ENCODE peak calls at places on chromosomes 11 and 22, in six cellular contexts. R is left cardiac atrium, V is nucleus accumbens, Z is activated T-helper 1 cell treated with Interleukin-2 at 50 U/mL for 16 hours, T is NCI-H1694, B is endothelial cell of umbilical vein. A is an unnamed sample.

GRCh38 chr11:34157163-34157562 is 51.7 kb downstream of the NAT10 start:
- DNase-seq in R (no peak), V (no peak), Z (no peak), T (no peak), B (no peak), A (no peak)

GRCh38 chr11:121652982-121653381 is 200.2 kb upstream of the SORL1-AS1 start:
- DNase-seq in R (no peak), V (no peak), Z (no peak), T (no peak), B (peak; percentile 10), A (peak; percentile 46)

GRCh38 chr11:72617080-72617744 is 57.0 kb downstream of the PDE2A start:
- DNase-seq in R (no peak), V (no peak), Z (no peak), T (peak; percentile 56), B (no peak), A (no peak)

GRCh38 chr11:61707574-61707973 is 27.4 kb downstream of the DAGLA start:
- DNase-seq in R (no peak), V (no peak), Z (no peak), T (peak; percentile 40), B (no peak), A (no peak)

GRCh38 chr11:111229604-111230003 is 15.9 kb upstream of the POU2AF2 start:
- DNase-seq in R (no peak), V (no peak), Z (no peak), T (no peak), B (no peak), A (no peak)

GRCh38 chr11:80349986-80350385 is 909.2 kb upstream of the TENM4 start:
- DNase-seq in R (no peak), V (no peak), Z (no peak), T (no peak), B (no peak), A (no peak)

GRCh38 chr11:67298786-67299185 is 4.5 kb upstream of the SSH3 start:
- DNase-seq in R (no peak), V (no peak), Z (no peak), T (no peak), B (no peak), A (no peak)

GRCh38 chr11:130601141-130601540 is 152.7 kb downstream of the ADAMTS15 start:
- DNase-seq in R (peak; percentile 84), V (no peak), Z (no peak), T (no peak), B (no peak), A (peak; percentile 18)

GRCh38 chr11:58575377-58576020 is at the start of gene LPXN:
- DNase-seq in R (no peak), V (no peak), Z (peak; percentile 22), T (no peak), B (peak; percentile 13), A (peak; percentile 50)

GRCh38 chr22:23418159-23418788 is 161.8 kb downstream of the IGLL1 start:
- DNase-seq in R (no peak), V (no peak), Z (no peak), T (no peak), B (no peak), A (no peak)

GRCh38 chr11:2089536-2090165 is 49.5 kb downstream of the IGF2 start:
- DNase-seq in R (no peak), V (no peak), Z (no peak), T (no peak), B (peak; percentile 43), A (no peak)

GRCh38 chr22:39106326-39106725 is 9.3 kb downstream of the APOBEC3H start:
- DNase-seq in R (no peak), V (no peak), Z (no peak), T (no peak), B (no peak), A (no peak)

GRCh38 chr22:44456661-44457412 is 41.2 kb downstream of the RTL6 start:
- DNase-seq in R (no peak), V (no peak), Z (no peak), T (no peak), B (no peak), A (no peak)

GRCh38 chr11:8312966-8313365 is 49.3 kb upstream of the LMO1 start:
- DNase-seq in R (no peak), V (no peak), Z (no peak), T (no peak), B (no peak), A (no peak)

GRCh38 chr11:73649206-73649605 is 2.8 kb downstream of the PLEKHB1 start:
- DNase-seq in R (no peak), V (no peak), Z (no peak), T (no peak), B (no peak), A (peak; percentile 61)

GRCh38 chr11:47056261-47056915 is 119.8 kb downstream of the CSTPP1 start:
- DNase-seq in R (no peak), V (no peak), Z (no peak), T (no peak), B (peak; percentile 54), A (no peak)

GRCh38 chr22:24728790-24729637 is 45.5 kb downstream of the PIWIL3 start:
- DNase-seq in R (peak; percentile 63), V (peak; percentile 32), Z (no peak), T (no peak), B (peak; percentile 80), A (peak; percentile 55)

GRCh38 chr11:2825886-2826678 is 59.5 kb downstream of the CDKN1C start:
- DNase-seq in R (peak; percentile 75), V (no peak), Z (no peak), T (no peak), B (peak; percentile 61), A (peak; percentile 29)

GRCh38 chr11:1109101-1109917 is 34.6 kb downstream of the MUC2 start:
- DNase-seq in R (no peak), V (no peak), Z (no peak), T (no peak), B (no peak), A (no peak)

GRCh38 chr22:27413702-27414101 is 387.9 kb downstream of the MN1 start:
- DNase-seq in R (no peak), V (no peak), Z (no peak), T (no peak), B (no peak), A (no peak)

GRCh38 chr11:8338138-8338537 is 74.5 kb upstream of the LMO1 start:
- DNase-seq in R (peak; percentile 37), V (peak; percentile 2), Z (no peak), T (peak; percentile 19), B (peak; percentile 29), A (peak; percentile 13)

GRCh38 chr11:119316017-119316728 is 757 bp downstream of the MCAM start:
- DNase-seq in R (peak; percentile 74), V (peak; percentile 82), Z (no peak), T (no peak), B (peak; percentile 42), A (peak; percentile 74)

GRCh38 chr22:22410121-22410520 is 98.4 kb downstream of the ZNF280B start:
- DNase-seq in R (peak; percentile 51), V (no peak), Z (no peak), T (peak; percentile 48), B (no peak), A (no peak)

GRCh38 chr22:24471570-24471969 is 23.6 kb upstream of the UPB1 start:
- DNase-seq in R (peak; percentile 76), V (no peak), Z (no peak), T (no peak), B (peak; percentile 89), A (no peak)

GRCh38 chr11:132590986-132591385 is 941.3 kb downstream of the OPCML start:
- DNase-seq in R (no peak), V (no peak), Z (no peak), T (no peak), B (no peak), A (no peak)

GRCh38 chr22:37505989-37506388 is 13.2 kb downstream of the CARD10 start:
- DNase-seq in R (no peak), V (no peak), Z (no peak), T (no peak), B (no peak), A (no peak)

GRCh38 chr22:19723990-19724827 is 870 bp downstream of the GP1BB start:
- DNase-seq in R (no peak), V (no peak), Z (no peak), T (no peak), B (peak; percentile 70), A (no peak)

GRCh38 chr22:49968831-49969661 is 8.5 kb downstream of the PIM3 start:
- DNase-seq in R (peak; percentile 28), V (no peak), Z (no peak), T (no peak), B (no peak), A (no peak)

GRCh38 chr11:85663080-85663729 is 1.7 kb downstream of the CREBZF start:
- DNase-seq in R (no peak), V (no peak), Z (no peak), T (no peak), B (peak; percentile 22), A (no peak)

A was measured in midbrain.